ENCODE peak calls at places on chromosomes 7 and 10, in four cellular contexts. X is HCT116, I is H1, V is SK-N-SH. Y is an unnamed sample.

GRCh38 chr10:24701447-24701846 is 22.2 kb downstream of the ARHGAP21 start:
- DNase-seq in V (no peak), X (no peak), I (no peak), Y (no peak)

GRCh38 chr10:33570495-33570894 is 236.0 kb upstream of the NRP1 start:
- DNase-seq in V (no peak), X (no peak), I (no peak), Y (no peak)

GRCh38 chr7:111958889-111959288 is 247.3 kb downstream of the DOCK4 start:
- DNase-seq in V (peak), I (no peak), X (no peak), Y (peak)

GRCh38 chr7:786472-787255 is 45.6 kb upstream of the SUN1 start:
- DNase-seq in I (peak), X (peak), V (peak), Y (peak)

GRCh38 chr10:132655735-132656134 is 118.1 kb downstream of the INPP5A start:
- DNase-seq in X (no peak), V (no peak), I (no peak), Y (no peak)

GRCh38 chr10:86191686-86192085 is 174.9 kb downstream of the GRID1 start:
- DNase-seq in V (no peak), I (no peak), X (no peak), Y (no peak)

GRCh38 chr10:108249940-108250339 is 1085.4 kb upstream of the SORCS1 start:
- DNase-seq in V (no peak), I (peak), X (no peak), Y (no peak)

GRCh38 chr10:43899224-43899959 is 250.7 kb upstream of the ZNF32 start:
- DNase-seq in X (no peak), I (no peak), V (peak), Y (no peak)

GRCh38 chr10:107553470-107553869 is 389.0 kb upstream of the SORCS1 start:
- DNase-seq in X (no peak), I (no peak), V (no peak), Y (no peak)

GRCh38 chr10:127827354-127828140 is 65.2 kb downstream of the CLRN3 start:
- DNase-seq in I (no peak), X (no peak), V (no peak), Y (no peak)

GRCh38 chr10:127824826-127825225 is 67.9 kb downstream of the CLRN3 start:
- DNase-seq in V (no peak), I (no peak), X (no peak), Y (no peak)

DNA sequence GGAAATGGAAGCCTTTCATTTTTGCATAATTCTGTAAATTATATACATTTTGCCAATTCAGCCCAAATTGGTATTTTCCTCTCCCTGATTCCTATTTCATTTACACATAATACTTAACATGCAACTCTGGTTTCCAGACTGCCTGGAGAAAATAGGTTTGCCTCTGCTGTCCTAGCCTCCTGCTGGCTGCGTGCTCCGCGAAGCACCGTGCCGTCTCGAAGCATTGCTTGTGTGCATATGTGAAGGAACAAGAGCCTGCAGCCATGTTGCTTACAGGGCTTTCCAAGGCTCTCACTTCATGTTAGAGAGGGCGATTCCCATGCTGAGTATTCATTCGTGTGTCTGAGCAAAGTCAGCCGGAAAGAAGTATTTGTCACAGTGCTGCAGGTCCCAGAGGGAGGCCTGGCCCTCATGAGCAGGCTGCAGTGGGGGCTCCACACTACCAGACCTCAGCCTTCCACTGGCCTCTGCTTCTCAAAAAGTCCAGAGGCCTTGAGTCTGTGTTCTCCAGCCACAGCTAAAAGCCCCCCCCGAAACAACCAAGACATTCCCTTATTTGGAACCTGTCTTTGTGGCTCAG is 66.5 kb downstream of the CLRN3 start:
- DNase-seq in V (no peak), X (no peak), I (no peak), Y (no peak)
- TF ChIP-seq JUND in V (no peak), X (no peak), I (no peak), Y (no peak)

GRCh38 chr10:77005901-77006300 is 631.7 kb downstream of the KCNMA1 start:
- DNase-seq in X (no peak), V (no peak), I (no peak), Y (no peak)

GRCh38 chr10:77007836-77008235 is 629.8 kb downstream of the KCNMA1 start:
- DNase-seq in X (no peak), I (no peak), V (no peak), Y (no peak)

GRCh38 chr10:77002872-77003271 is 634.7 kb downstream of the KCNMA1 start:
- DNase-seq in I (no peak), V (no peak), X (no peak), Y (no peak)

GRCh38 chr10:77006836-77007511 is 630.6 kb downstream of the KCNMA1 start:
- DNase-seq in I (no peak), X (no peak), V (no peak), Y (no peak)

GRCh38 chr10:77004917-77005564 is 632.6 kb downstream of the KCNMA1 start:
- DNase-seq in X (peak), I (no peak), V (peak), Y (peak)
- TF ChIP-seq JUND in X (no peak), I (no peak), V (no peak), Y (no peak)

GRCh38 chr10:49000437-49001398 is 61.1 kb upstream of the LRRC18 start:
- DNase-seq in V (no peak), I (no peak), X (no peak), Y (no peak)
- TF ChIP-seq JUND in V (no peak), I (no peak), X (no peak), Y (no peak)

DNA sequence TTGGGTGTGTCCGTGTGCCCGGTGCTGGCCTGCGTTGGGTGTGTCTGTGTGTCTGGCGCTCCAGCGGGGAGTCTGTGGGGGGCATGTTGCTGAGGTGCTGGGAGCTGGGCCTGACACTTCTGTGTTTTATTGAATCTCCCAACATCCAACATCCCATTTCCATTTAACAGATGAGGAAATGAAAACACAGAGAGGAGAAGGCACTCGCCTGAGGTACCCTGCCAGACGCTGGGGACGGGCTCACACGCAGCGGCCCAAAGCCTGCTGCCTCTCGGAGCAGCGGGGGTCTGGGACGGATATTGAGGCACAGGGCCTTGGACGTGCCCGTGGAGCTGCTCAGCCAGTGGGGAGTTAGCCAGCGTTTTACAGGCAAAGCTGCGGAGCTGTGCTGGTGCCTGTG is 133.9 kb downstream of the DNAJB6 start:
- DNase-seq in X (no peak), I (no peak), V (no peak), Y (no peak)
- TF ChIP-seq JUND in X (no peak), I (no peak), V (no peak), Y (no peak)

GRCh38 chr7:140640060-140640611 is 477 bp downstream of the DENND2A start:
- DNase-seq in V (peak), X (no peak), I (no peak), Y (no peak)
- TF ChIP-seq JUND in V (no peak), X (no peak), I (no peak), Y (no peak)

DNA sequence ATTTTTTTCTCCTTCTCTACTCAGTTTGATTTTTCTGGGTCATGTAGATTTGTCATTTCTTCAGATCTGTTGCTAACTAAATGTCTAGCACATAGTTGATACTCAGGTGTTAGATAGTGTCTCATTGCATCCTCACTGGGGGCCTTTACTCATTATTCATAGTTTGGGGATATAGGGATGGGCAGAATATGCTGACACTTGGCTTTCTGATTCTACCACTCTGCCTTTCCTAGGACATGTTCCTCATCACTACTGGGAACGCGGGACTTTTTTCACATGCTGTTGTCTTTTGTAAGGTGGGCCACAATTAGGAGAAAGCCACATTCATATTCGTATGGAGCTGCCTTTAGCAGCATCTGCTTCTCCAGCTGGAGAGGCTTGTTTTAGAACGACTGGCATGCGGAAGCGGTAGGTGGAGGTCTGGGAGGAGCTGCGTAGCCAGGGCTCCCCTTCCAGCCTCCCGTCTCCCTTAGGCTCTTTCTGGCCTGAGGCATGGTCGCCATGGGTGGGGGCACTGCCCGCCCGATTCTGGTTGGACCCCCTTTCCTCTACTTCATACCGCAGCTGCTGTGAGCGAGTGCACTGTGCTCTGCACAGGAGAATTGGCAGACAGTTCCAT is 78.8 kb downstream of the SND1 start:
- DNase-seq in V (no peak), I (no peak), X (no peak), Y (no peak)
- TF ChIP-seq JUND in V (no peak), I (no peak), X (no peak), Y (no peak)

GRCh38 chr7:16978358-16979244 is 96.8 kb upstream of the AGR3 start:
- DNase-seq in X (no peak), V (no peak), I (no peak), Y (peak)
- TF ChIP-seq JUND in X (no peak), V (no peak), I (no peak), Y (peak)

Y was measured in T47D.